ENCODE peak calls at places on chromosomes 16 and 17, in four cellular contexts. S is T-helper 9 cell, G is body of pancreas, C is trophoblast cell. Q is an unnamed sample.

GRCh38 chr16:58563235-58563634 is 47.9 kb downstream of the SETD6 start:
- DNase-seq in S (no peak), C (peak), G (no peak), Q (peak)

GRCh38 chr17:17088104-17088485 is 45.8 kb downstream of the MPRIP start:
- DNase-seq in C (no peak), S (no peak), G (no peak), Q (no peak)

GRCh38 chr16:57277586-57277985 is 6.9 kb downstream of the PLLP start:
- DNase-seq in C (peak), G (no peak), S (peak), Q (peak)

GRCh38 chr17:55117063-55117611 is 147.6 kb upstream of the HLF start:
- DNase-seq in G (no peak), C (no peak), S (no peak), Q (no peak)

GRCh38 chr16:31082368-31083045 is 6.2 kb downstream of the PRSS53 start:
- DNase-seq in S (no peak), C (peak), G (no peak), Q (no peak)

GRCh38 chr17:81928497-81929252 is 1.1 kb upstream of the MAFG start:
- DNase-seq in C (peak), G (no peak), S (no peak), Q (no peak)

GRCh38 chr17:17540278-17540906 is 44.2 kb upstream of the RASD1 start:
- DNase-seq in S (no peak), C (no peak), G (no peak), Q (no peak)

GRCh38 chr16:29290631-29291247 is 115.8 kb downstream of the NPIPB11 start:
- DNase-seq in S (peak), G (peak), C (peak), Q (peak)

GRCh38 chr17:83162035-83162745 is 82.8 kb downstream of the METRNL start:
- DNase-seq in G (peak), C (no peak), S (no peak), Q (no peak)

GRCh38 chr17:50830994-50831393 is 4.4 kb upstream of the WFIKKN2 start:
- DNase-seq in C (no peak), G (no peak), S (no peak), Q (no peak)

GRCh38 chr16:22323998-22324786 is 27.0 kb downstream of the POLR3E start:
- DNase-seq in C (no peak), S (no peak), G (no peak), Q (no peak)